ENCODE peak calls at places on chromosomes 6 and 20, in six cellular contexts. R is H1, E is HepG2, H is GM12878, Q is K562, O is GM12891. V is an unnamed sample.

GRCh38 chr6:169640347-169640972 is 61.4 kb downstream of the WDR27 start:
- DNase-seq in R (no peak), E (no peak), H (no peak), Q (peak; percentile 11), O (no peak), V (no peak)

GRCh38 chr20:10658876-10659632 is 14.7 kb downstream of the JAG1 start:
- DNase-seq in R (no peak), E (no peak), H (no peak), Q (no peak), O (no peak), V (no peak)

GRCh38 chr6:93418448-93419303 is 683 bp downstream of the EPHA7 start:
- DNase-seq in R (peak; percentile 79), E (no peak), H (no peak), Q (no peak), O (no peak), V (peak; percentile 0)

GRCh38 chr6:133621751-133622150 is 267.2 kb upstream of the TCF21 start:
- DNase-seq in R (no peak), E (no peak), H (no peak), Q (no peak), O (no peak), V (no peak)

GRCh38 chr20:8019178-8019997 is at the start of gene TMX4:
- DNase-seq in R (peak; percentile 95), E (peak; percentile 98), H (peak; percentile 76), Q (peak; percentile 93), O (peak; percentile 76), V (peak; percentile 71)

GRCh38 chr6:4543596-4543995 is 232.6 kb upstream of the CDYL start:
- DNase-seq in R (no peak), E (no peak), H (no peak), Q (no peak), O (no peak), V (no peak)

GRCh38 chr20:33393609-33394008 is 7.7 kb downstream of the CDK5RAP1 start:
- DNase-seq in R (no peak), E (no peak), H (no peak), Q (no peak), O (no peak), V (no peak)

GRCh38 chr6:167209577-167209975 is 51.8 kb upstream of the GPR31 start:
- DNase-seq in R (peak; percentile 41), E (no peak), H (no peak), Q (no peak), O (no peak), V (no peak)

GRCh38 chr6:109595998-109596397 is 95.0 kb downstream of the AK9 start:
- DNase-seq in R (peak; percentile 49), E (peak; percentile 26), H (no peak), Q (peak; percentile 2), O (no peak), V (no peak)

GRCh38 chr6:112232845-112233256 is 21.5 kb downstream of the LAMA4 start:
- DNase-seq in R (no peak), E (no peak), H (no peak), Q (no peak), O (no peak), V (no peak)

GRCh38 chr6:33199687-33200233 is 705 bp downstream of the RXRB start:
- DNase-seq in R (no peak), E (peak; percentile 88), H (no peak), Q (peak; percentile 98), O (peak; percentile 75), V (peak; percentile 80)

GRCh38 chr6:64874776-64875175 is 832.2 kb downstream of the EYS start:
- DNase-seq in R (no peak), E (no peak), H (no peak), Q (no peak), O (no peak), V (no peak)

GRCh38 chr6:140275725-140276124 is 901.3 kb upstream of the CITED2 start:
- DNase-seq in R (no peak), E (no peak), H (no peak), Q (no peak), O (no peak), V (no peak)

GRCh38 chr6:14429396-14429795 is 311.8 kb downstream of the CD83 start:
- DNase-seq in R (no peak), E (no peak), H (no peak), Q (no peak), O (no peak), V (no peak)

GRCh38 chr20:23180451-23180921 is 94.4 kb upstream of the CD93 start:
- DNase-seq in R (no peak), E (no peak), H (no peak), Q (peak; percentile 52), O (no peak), V (no peak)
- TF ChIP-seq TAF1 in R (no peak), E (no peak), H (no peak), Q (no peak), O (no peak), V (no peak)

DNA sequence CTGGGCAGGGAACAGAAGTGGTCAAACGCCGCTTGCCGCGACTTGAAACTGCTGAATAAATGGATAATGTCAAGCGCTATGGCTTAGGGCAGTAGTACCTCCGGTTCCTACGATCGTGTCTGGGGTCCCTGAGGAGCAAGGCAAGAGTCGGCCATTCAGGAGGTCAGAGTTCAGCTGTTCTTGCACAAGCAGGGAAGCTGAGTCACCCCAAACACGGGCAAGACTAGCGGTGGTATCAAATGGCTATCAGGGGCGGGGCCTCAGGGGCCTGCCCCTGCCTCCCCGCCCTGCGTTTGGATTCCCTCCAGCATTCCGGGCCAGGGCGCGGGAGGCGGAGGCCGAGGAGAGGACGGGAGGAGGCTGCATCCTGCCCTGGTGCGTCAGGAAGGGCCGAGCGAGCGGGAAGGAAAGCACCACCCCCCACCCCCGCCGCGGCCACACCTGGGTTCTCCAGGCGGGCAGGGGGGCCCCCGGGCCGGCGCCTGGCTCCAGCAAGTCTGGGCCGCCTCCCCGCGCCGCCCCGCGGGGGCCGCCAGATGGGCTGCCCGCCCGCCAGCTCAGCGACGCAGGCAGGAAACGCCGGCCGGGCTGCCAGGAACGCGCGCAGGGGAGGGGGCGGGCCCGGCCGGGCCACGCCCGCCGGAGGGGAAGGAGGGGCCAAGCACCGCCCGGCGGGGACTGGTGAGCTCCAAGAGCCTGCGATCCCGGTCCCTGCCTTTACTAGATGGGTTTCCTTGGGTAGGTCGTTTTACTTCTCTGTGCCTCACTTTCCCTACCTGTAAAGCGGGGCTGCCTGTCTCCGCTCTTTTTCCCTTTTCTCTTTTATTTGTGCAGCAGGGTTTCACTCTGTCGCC is 32.2 kb upstream of the ID1 start:
- DNase-seq in R (peak; percentile 92), E (peak; percentile 100), H (peak; percentile 41), Q (peak; percentile 99), O (peak; percentile 88), V (peak; percentile 81)
- TF ChIP-seq POLR2A in R (peak; percentile 98), E (peak; percentile 89), H (peak; percentile 72), Q (peak; percentile 83), O (peak; percentile 48), V (no peak)

GRCh38 chr6:89310929-89311328 is 4.2 kb downstream of the GABRR2 start:
- DNase-seq in R (no peak), E (no peak), H (no peak), Q (no peak), O (no peak), V (no peak)
- TF ChIP-seq TAF1 in R (no peak), E (no peak), H (no peak), Q (no peak), O (no peak), V (no peak)

GRCh38 chr20:36527331-36528125 is 13.8 kb upstream of the MYL9 start:
- DNase-seq in R (no peak), E (no peak), H (no peak), Q (no peak), O (no peak), V (no peak)
- TF ChIP-seq POLR2A in R (no peak), E (no peak), H (no peak), Q (no peak), O (no peak), V (no peak)

GRCh38 chr6:54719633-54720032 is 126.9 kb upstream of the FAM83B start:
- DNase-seq in R (no peak), E (no peak), H (no peak), Q (no peak), O (no peak), V (no peak)
- TF ChIP-seq TAF1 in R (no peak), E (no peak), H (no peak), Q (no peak), O (no peak), V (no peak)

GRCh38 chr20:54041336-54041735 is 29.1 kb downstream of the BCAS1 start:
- DNase-seq in R (no peak), E (no peak), H (no peak), Q (no peak), O (no peak), V (no peak)

GRCh38 chr20:54037525-54037924 is 32.9 kb downstream of the BCAS1 start:
- DNase-seq in R (no peak), E (no peak), H (no peak), Q (no peak), O (no peak), V (no peak)

GRCh38 chr20:54042021-54042420 is 28.4 kb downstream of the BCAS1 start:
- DNase-seq in R (no peak), E (no peak), H (no peak), Q (no peak), O (no peak), V (no peak)

GRCh38 chr20:54043044-54043967 is 27.1 kb downstream of the BCAS1 start:
- DNase-seq in R (no peak), E (no peak), H (no peak), Q (peak; percentile 38), O (no peak), V (no peak)

DNA sequence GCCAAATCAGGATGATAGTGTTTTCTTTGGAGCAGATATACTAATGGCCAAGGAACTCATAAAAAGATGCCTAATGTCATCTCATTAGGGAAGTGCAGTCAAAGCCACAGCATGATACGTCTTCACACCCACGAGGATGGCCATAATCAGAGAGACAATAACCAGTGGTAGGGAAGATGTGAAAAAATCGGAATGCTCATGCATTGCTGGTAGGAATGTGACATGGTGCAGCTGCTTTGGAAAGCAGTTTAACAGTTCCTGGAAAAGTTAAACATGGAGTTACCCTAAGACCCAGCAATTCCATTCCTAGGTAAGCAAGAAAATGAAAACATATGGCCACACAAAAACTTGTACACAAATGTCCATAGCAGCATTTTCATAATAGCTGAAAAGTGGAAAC is 29.9 kb downstream of the BCAS1 start:
- DNase-seq in R (no peak), E (no peak), H (no peak), Q (no peak), O (no peak), V (no peak)
- TF ChIP-seq POLR2A in R (no peak), E (no peak), H (no peak), Q (no peak), O (no peak), V (no peak)

DNA sequence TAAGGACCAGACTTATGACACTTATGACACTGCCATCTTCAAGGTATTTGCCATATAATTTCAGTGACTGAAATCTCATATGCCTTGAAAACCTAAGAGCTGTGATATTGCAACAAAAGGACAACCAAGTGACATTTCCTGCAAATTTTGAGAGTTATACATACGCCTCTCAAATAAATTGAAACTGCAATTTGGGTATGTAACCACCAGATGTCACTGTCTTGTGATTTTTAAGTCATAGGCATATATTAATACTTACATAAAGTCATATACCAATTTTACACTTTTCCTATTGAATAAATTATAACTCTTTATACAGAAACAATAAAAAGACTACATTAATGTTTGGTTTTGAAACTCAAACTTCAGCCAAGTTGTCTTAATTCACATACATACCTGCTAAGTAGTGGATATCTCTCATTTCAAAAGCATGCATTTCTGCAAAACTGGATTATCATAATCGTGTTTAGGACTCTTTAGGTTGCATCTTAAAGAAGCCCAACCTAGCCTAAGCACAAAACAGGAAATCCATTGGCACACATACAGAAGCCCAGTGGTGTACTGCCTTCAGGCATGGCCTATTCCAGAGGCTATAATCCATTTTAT is 180.2 kb downstream of the PACRG start:
- DNase-seq in R (no peak), E (peak; percentile 7), H (no peak), Q (peak; percentile 44), O (no peak), V (no peak)
- TF ChIP-seq TAF1 in R (no peak), E (no peak), H (no peak), Q (no peak), O (no peak), V (no peak)